ENCODE peak calls at places on chromosomes 6 and 20, in eight cellular contexts. One of them, this sample, is unnamed.

GRCh38 chr6:38283734-38284362 is 355.9 kb downstream of the BTBD9 start:
- DNase-seq in GM13977: no peak
- DNase-seq in AG10803: no peak
- DNase-seq in astrocyte of the spinal cord: no peak
- DNase-seq in neural progenitor cell: no peak
- DNase-seq in osteocyte: no peak
- DNase-seq in H9: no peak
- DNase-seq in brain microvascular endothelial cell: peak
- DNase-seq in this sample: peak

GRCh38 chr20:2364014-2364413 is 16.7 kb upstream of the TGM6 start:
- DNase-seq in GM13977: no peak
- DNase-seq in astrocyte of the spinal cord: no peak
- DNase-seq in brain microvascular endothelial cell: no peak
- DNase-seq in AG10803: peak
- DNase-seq in H9: no peak
- DNase-seq in osteocyte: no peak
- DNase-seq in neural progenitor cell: no peak
- DNase-seq in this sample: no peak

GRCh38 chr6:139354177-139354576 is 20.3 kb downstream of the CITED2 start:
- DNase-seq in astrocyte of the spinal cord: no peak
- DNase-seq in osteocyte: no peak
- DNase-seq in neural progenitor cell: no peak
- DNase-seq in brain microvascular endothelial cell: no peak
- DNase-seq in GM13977: no peak
- DNase-seq in AG10803: no peak
- DNase-seq in H9: no peak
- DNase-seq in this sample: no peak

GRCh38 chr20:63025534-63026331 is 19.0 kb upstream of the BHLHE23 start:
- DNase-seq in brain microvascular endothelial cell: peak
- DNase-seq in GM13977: no peak
- DNase-seq in astrocyte of the spinal cord: no peak
- DNase-seq in osteocyte: no peak
- DNase-seq in AG10803: peak
- DNase-seq in neural progenitor cell: no peak
- DNase-seq in H9: peak
- DNase-seq in this sample: no peak

GRCh38 chr6:71457883-71458282 is 169.3 kb downstream of the OGFRL1 start:
- DNase-seq in H9: no peak
- DNase-seq in astrocyte of the spinal cord: no peak
- DNase-seq in neural progenitor cell: no peak
- DNase-seq in brain microvascular endothelial cell: no peak
- DNase-seq in AG10803: no peak
- DNase-seq in GM13977: no peak
- DNase-seq in osteocyte: no peak
- DNase-seq in this sample: no peak

GRCh38 chr20:41149679-41150131 is 12.4 kb downstream of the PLCG1 start:
- DNase-seq in osteocyte: no peak
- DNase-seq in neural progenitor cell: no peak
- DNase-seq in GM13977: no peak
- DNase-seq in astrocyte of the spinal cord: peak
- DNase-seq in AG10803: peak
- DNase-seq in H9: no peak
- DNase-seq in brain microvascular endothelial cell: peak
- DNase-seq in this sample: peak

GRCh38 chr6:36727491-36728021 is 29.9 kb downstream of the RAB44 start:
- DNase-seq in brain microvascular endothelial cell: peak
- DNase-seq in neural progenitor cell: no peak
- DNase-seq in osteocyte: no peak
- DNase-seq in GM13977: no peak
- DNase-seq in H9: no peak
- DNase-seq in astrocyte of the spinal cord: peak
- DNase-seq in AG10803: peak
- DNase-seq in this sample: no peak

GRCh38 chr6:3151705-3152104 is 5.6 kb downstream of the TUBB2A start:
- DNase-seq in brain microvascular endothelial cell: no peak
- DNase-seq in H9: no peak
- DNase-seq in osteocyte: no peak
- DNase-seq in AG10803: no peak
- DNase-seq in neural progenitor cell: no peak
- DNase-seq in astrocyte of the spinal cord: no peak
- DNase-seq in GM13977: no peak
- DNase-seq in this sample: no peak

GRCh38 chr6:134178230-134179044 is 126.0 kb upstream of the SLC2A12 start:
- DNase-seq in AG10803: peak
- DNase-seq in brain microvascular endothelial cell: peak
- DNase-seq in H9: peak
- DNase-seq in astrocyte of the spinal cord: peak
- DNase-seq in GM13977: peak
- DNase-seq in osteocyte: peak
- DNase-seq in neural progenitor cell: peak
- DNase-seq in this sample: no peak

GRCh38 chr6:100808638-100809275 is 72.4 kb downstream of the ASCC3 start:
- DNase-seq in AG10803: peak
- DNase-seq in osteocyte: no peak
- DNase-seq in H9: no peak
- DNase-seq in astrocyte of the spinal cord: peak
- DNase-seq in brain microvascular endothelial cell: peak
- DNase-seq in neural progenitor cell: no peak
- DNase-seq in GM13977: no peak
- DNase-seq in this sample: peak

GRCh38 chr20:62824476-62825287 is 7.8 kb downstream of the COL9A3 start:
- DNase-seq in H9: peak
- DNase-seq in neural progenitor cell: peak
- DNase-seq in osteocyte: no peak
- DNase-seq in astrocyte of the spinal cord: peak
- DNase-seq in brain microvascular endothelial cell: no peak
- DNase-seq in GM13977: peak
- DNase-seq in AG10803: no peak
- DNase-seq in this sample: no peak

GRCh38 chr6:44131880-44132279 is 4.5 kb downstream of the TMEM63B start:
- DNase-seq in H9: peak
- DNase-seq in neural progenitor cell: no peak
- DNase-seq in osteocyte: no peak
- DNase-seq in GM13977: no peak
- DNase-seq in brain microvascular endothelial cell: no peak
- DNase-seq in AG10803: no peak
- DNase-seq in astrocyte of the spinal cord: no peak
- DNase-seq in this sample: no peak

DNA sequence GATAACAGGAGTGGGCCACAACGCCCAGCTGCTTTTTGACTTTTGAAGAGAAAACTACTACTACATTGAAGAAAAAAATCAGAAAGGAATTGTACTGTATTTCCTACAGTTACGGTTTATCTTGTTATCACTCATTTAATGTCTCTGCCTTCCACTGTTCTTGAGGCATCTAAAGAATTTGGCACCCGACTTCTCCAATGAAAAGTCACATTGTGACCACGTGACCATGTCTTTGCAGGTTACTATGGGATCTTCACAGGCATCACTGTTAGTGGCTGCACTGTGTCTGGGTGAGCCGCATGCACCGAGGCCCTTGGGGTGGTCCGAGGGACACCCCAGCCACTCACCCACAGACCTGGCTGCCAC is 26.8 kb downstream of the RRBP1 start:
- DNase-seq in osteocyte: no peak
- DNase-seq in brain microvascular endothelial cell: peak
- DNase-seq in astrocyte of the spinal cord: no peak
- DNase-seq in H9: peak
- DNase-seq in GM13977: no peak
- DNase-seq in AG10803: peak
- DNase-seq in neural progenitor cell: no peak
- DNase-seq in this sample: no peak
- TF ChIP-seq CTCF in osteocyte: peak
- TF ChIP-seq CTCF in brain microvascular endothelial cell: no peak
- TF ChIP-seq CTCF in astrocyte of the spinal cord: no peak
- TF ChIP-seq CTCF in H9: peak
- TF ChIP-seq CTCF in GM13977: no peak
- TF ChIP-seq CTCF in AG10803: no peak
- TF ChIP-seq CTCF in neural progenitor cell: no peak
- TF ChIP-seq CTCF in this sample: no peak

GRCh38 chr6:128882560-128882959 is 378 bp upstream of the LAMA2 start:
- DNase-seq in brain microvascular endothelial cell: no peak
- DNase-seq in astrocyte of the spinal cord: no peak
- DNase-seq in AG10803: peak
- DNase-seq in GM13977: no peak
- DNase-seq in osteocyte: no peak
- DNase-seq in H9: peak
- DNase-seq in neural progenitor cell: peak
- DNase-seq in this sample: no peak

GRCh38 chr6:128888444-128889175 is 5.7 kb downstream of the LAMA2 start:
- DNase-seq in astrocyte of the spinal cord: no peak
- DNase-seq in brain microvascular endothelial cell: no peak
- DNase-seq in AG10803: no peak
- DNase-seq in H9: no peak
- DNase-seq in neural progenitor cell: no peak
- DNase-seq in GM13977: no peak
- DNase-seq in osteocyte: no peak
- DNase-seq in this sample: no peak

GRCh38 chr6:128885381-128885780 is 2.4 kb downstream of the LAMA2 start:
- DNase-seq in brain microvascular endothelial cell: no peak
- DNase-seq in H9: no peak
- DNase-seq in neural progenitor cell: no peak
- DNase-seq in osteocyte: no peak
- DNase-seq in GM13977: no peak
- DNase-seq in AG10803: no peak
- DNase-seq in astrocyte of the spinal cord: no peak
- DNase-seq in this sample: no peak

GRCh38 chr6:128882991-128883571 is at the start of gene LAMA2:
- DNase-seq in brain microvascular endothelial cell: peak
- DNase-seq in osteocyte: peak
- DNase-seq in AG10803: peak
- DNase-seq in H9: peak
- DNase-seq in neural progenitor cell: peak
- DNase-seq in GM13977: no peak
- DNase-seq in astrocyte of the spinal cord: peak
- DNase-seq in this sample: no peak
- TF ChIP-seq CTCF in brain microvascular endothelial cell: peak
- TF ChIP-seq CTCF in osteocyte: peak
- TF ChIP-seq CTCF in AG10803: peak
- TF ChIP-seq CTCF in H9: peak
- TF ChIP-seq CTCF in neural progenitor cell: peak
- TF ChIP-seq CTCF in GM13977: no peak
- TF ChIP-seq CTCF in astrocyte of the spinal cord: peak
- TF ChIP-seq CTCF in this sample: no peak

GRCh38 chr6:33277663-33278391 is 904 bp downstream of the B3GALT4 start:
- DNase-seq in AG10803: no peak
- DNase-seq in astrocyte of the spinal cord: no peak
- DNase-seq in brain microvascular endothelial cell: no peak
- DNase-seq in osteocyte: no peak
- DNase-seq in neural progenitor cell: peak
- DNase-seq in H9: peak
- DNase-seq in GM13977: peak
- DNase-seq in this sample: no peak
- TF ChIP-seq CTCF in AG10803: no peak
- TF ChIP-seq CTCF in astrocyte of the spinal cord: no peak
- TF ChIP-seq CTCF in brain microvascular endothelial cell: no peak
- TF ChIP-seq CTCF in osteocyte: no peak
- TF ChIP-seq CTCF in neural progenitor cell: no peak
- TF ChIP-seq CTCF in H9: peak
- TF ChIP-seq CTCF in GM13977: no peak
- TF ChIP-seq CTCF in this sample: no peak

DNA sequence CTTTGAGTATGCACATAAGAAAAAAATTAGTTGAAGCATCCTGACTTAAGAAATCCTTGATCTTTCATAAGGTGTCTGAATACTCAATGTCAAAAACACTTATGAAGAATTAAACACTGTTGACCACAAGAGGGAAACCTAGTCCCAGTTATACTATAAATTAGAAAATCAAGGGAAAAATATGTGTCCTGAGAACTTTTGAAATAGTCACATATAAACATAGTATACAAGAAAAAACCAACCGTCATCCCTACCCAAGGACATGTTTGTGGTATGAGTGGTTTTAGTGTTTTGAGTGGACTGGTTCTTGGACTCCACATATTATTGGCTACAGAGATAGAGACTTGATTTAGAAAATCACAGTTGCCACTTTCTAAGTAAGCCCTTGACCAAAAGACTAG is 7.6 kb upstream of the HLA-DRA start:
- DNase-seq in brain microvascular endothelial cell: no peak
- DNase-seq in astrocyte of the spinal cord: peak
- DNase-seq in osteocyte: no peak
- DNase-seq in AG10803: peak
- DNase-seq in neural progenitor cell: peak
- DNase-seq in GM13977: peak
- DNase-seq in H9: no peak
- DNase-seq in this sample: no peak
- TF ChIP-seq CTCF in brain microvascular endothelial cell: peak
- TF ChIP-seq CTCF in astrocyte of the spinal cord: peak
- TF ChIP-seq CTCF in osteocyte: peak
- TF ChIP-seq CTCF in AG10803: peak
- TF ChIP-seq CTCF in neural progenitor cell: peak
- TF ChIP-seq CTCF in GM13977: peak
- TF ChIP-seq CTCF in H9: peak
- TF ChIP-seq CTCF in this sample: peak

This sample was measured in epithelial cell of proximal tubule.